ENCODE peak calls at places on chromosomes 16 and 17, in ten cellular contexts. L, Y, W, P, X, J, V, C, B and D are unnamed samples.
A peak's percentile ranks its signal among the peaks of the same experiment; 100 is the strongest.

GRCh38 chr16:67101683-67102082 is 8.1 kb upstream of the PHAF1 start:
- DNase-seq in L (no peak), Y (peak; percentile 21), W (peak; percentile 43), P (no peak), X (peak; percentile 68), J (no peak), V (no peak), C (no peak), B (no peak), D (no peak)

GRCh38 chr17:33053641-33054040 is 62.0 kb downstream of the SPACA3 start:
- DNase-seq in L (no peak), Y (no peak), W (no peak), P (no peak), X (peak; percentile 39), J (no peak), V (no peak), C (no peak), B (no peak), D (no peak)

GRCh38 chr17:66210208-66210574 is 18.3 kb upstream of the CEP112 start:
- DNase-seq in L (no peak), Y (no peak), W (no peak), P (no peak), X (no peak), J (no peak), V (no peak), C (no peak), B (no peak), D (no peak)

GRCh38 chr16:69618721-69619120 is 53.0 kb downstream of the NFAT5 start:
- DNase-seq in L (no peak), Y (peak; percentile 42), W (no peak), P (no peak), X (no peak), J (no peak), V (no peak), C (no peak), B (no peak), D (no peak)

GRCh38 chr17:78722101-78722761 is 59.8 kb downstream of the CYTH1 start:
- DNase-seq in L (no peak), Y (no peak), W (no peak), P (peak; percentile 46), X (no peak), J (no peak), V (no peak), C (no peak), B (no peak), D (no peak)

GRCh38 chr16:70569752-70570151 is 46.1 kb downstream of the SF3B3 start:
- DNase-seq in L (no peak), Y (no peak), W (no peak), P (no peak), X (no peak), J (no peak), V (no peak), C (no peak), B (no peak), D (no peak)

GRCh38 chr17:38883592-38884526 is 14.0 kb downstream of the LASP1 start:
- DNase-seq in L (no peak), Y (peak; percentile 58), W (no peak), P (no peak), X (no peak), J (no peak), V (no peak), C (no peak), B (no peak), D (no peak)

GRCh38 chr16:20995711-20996110 is 95.1 kb downstream of the LYRM1 start:
- DNase-seq in L (no peak), Y (no peak), W (no peak), P (no peak), X (no peak), J (no peak), V (no peak), C (no peak), B (no peak), D (no peak)

GRCh38 chr16:83926726-83927397 is 26.2 kb upstream of the OSGIN1 start:
- DNase-seq in L (peak; percentile 87), Y (peak; percentile 52), W (peak; percentile 83), P (peak; percentile 53), X (peak; percentile 92), J (peak; percentile 29), V (no peak), C (no peak), B (peak; percentile 54), D (peak; percentile 77)

GRCh38 chr17:37743875-37744632 is 805 bp downstream of the HNF1B start:
- DNase-seq in L (no peak), Y (no peak), W (no peak), P (no peak), X (peak; percentile 50), J (no peak), V (no peak), C (no peak), B (no peak), D (no peak)

GRCh38 chr17:80981062-80981902 is 10.4 kb upstream of the CHMP6 start:
- DNase-seq in L (no peak), Y (no peak), W (no peak), P (no peak), X (no peak), J (no peak), V (no peak), C (no peak), B (no peak), D (no peak)

GRCh38 chr16:28108590-28109247 is 45.2 kb upstream of the GSG1L start:
- DNase-seq in L (no peak), Y (no peak), W (no peak), P (no peak), X (no peak), J (no peak), V (no peak), C (no peak), B (no peak), D (no peak)

GRCh38 chr16:14088155-14088753 is 17.1 kb downstream of the MRTFB start:
- DNase-seq in L (no peak), Y (peak; percentile 58), W (no peak), P (peak; percentile 38), X (no peak), J (no peak), V (no peak), C (peak; percentile 53), B (no peak), D (no peak)

GRCh38 chr16:11627822-11628457 is 40.3 kb upstream of the SNN start:
- DNase-seq in L (no peak), Y (no peak), W (peak; percentile 61), P (no peak), X (peak; percentile 95), J (no peak), V (no peak), C (no peak), B (no peak), D (no peak)

GRCh38 chr16:56389554-56389953 is 35.8 kb downstream of the AMFR start:
- DNase-seq in L (no peak), Y (peak; percentile 100), W (peak; percentile 86), P (no peak), X (peak; percentile 95), J (no peak), V (no peak), C (peak; percentile 98), B (no peak), D (no peak)

GRCh38 chr17:21029032-21029431 is 13.8 kb downstream of the USP22 start:
- DNase-seq in L (no peak), Y (peak; percentile 95), W (no peak), P (peak; percentile 72), X (peak; percentile 42), J (no peak), V (no peak), C (peak; percentile 62), B (no peak), D (peak; percentile 44)